ENCODE peak calls at places on chromosomes 16 and 17, in seven cellular contexts. I is pancreas; C is GM10248; Y is choroid plexus epithelial cell; X is dorsolateral prefrontal cortex; R is foreskin keratinocyte; A is CD8-positive, alpha-beta T cell. Z is an unnamed sample.

GRCh38 chr17:41728056-41728455 is 6.4 kb downstream of the HAP1 start:
- DNase-seq in I (no peak), C (no peak), Y (no peak), X (no peak), R (no peak), A (no peak), Z (no peak)

GRCh38 chr17:10025976-10026785 is 121.1 kb upstream of the RCVRN start:
- DNase-seq in I (no peak), C (no peak), Y (no peak), X (peak), R (peak), A (no peak), Z (no peak)

GRCh38 chr17:81382851-81383250 is 12.4 kb upstream of the BAHCC1 start:
- DNase-seq in I (no peak), C (no peak), Y (no peak), X (no peak), R (no peak), A (no peak), Z (no peak)

GRCh38 chr16:14289692-14290340 is 218.7 kb downstream of the MRTFB start:
- DNase-seq in I (no peak), C (no peak), Y (peak), X (no peak), R (no peak), A (no peak), Z (no peak)

GRCh38 chr16:59192551-59193199 is 458.6 kb upstream of the GOT2 start:
- DNase-seq in I (no peak), C (peak), Y (peak), X (no peak), R (no peak), A (no peak), Z (peak)

GRCh38 chr16:4924593-4925378 is 12.2 kb downstream of the PPL start:
- DNase-seq in I (peak), C (no peak), Y (no peak), X (no peak), R (peak), A (no peak), Z (no peak)

GRCh38 chr17:44348234-44348987 is 3.3 kb downstream of the GRN start:
- DNase-seq in I (no peak), C (peak), Y (peak), X (peak), R (peak), A (no peak), Z (no peak)

GRCh38 chr17:80758793-80759673 is 214.4 kb downstream of the RPTOR start:
- DNase-seq in I (no peak), C (no peak), Y (no peak), X (no peak), R (no peak), A (peak), Z (no peak)

GRCh38 chr16:88284101-88284500 is 98.7 kb upstream of the ZNF469 start:
- DNase-seq in I (no peak), C (no peak), Y (no peak), X (no peak), R (no peak), A (no peak), Z (no peak)

GRCh38 chr17:50123649-50124349 is 6.2 kb downstream of the SAMD14 start:
- DNase-seq in I (no peak), C (no peak), Y (peak), X (no peak), R (no peak), A (no peak), Z (no peak)

GRCh38 chr17:62562656-62563055 is 64.8 kb upstream of the MRC2 start:
- DNase-seq in I (no peak), C (no peak), Y (peak), X (no peak), R (peak), A (no peak), Z (no peak)

GRCh38 chr16:17155480-17155879 is 315.3 kb downstream of the XYLT1 start:
- DNase-seq in I (no peak), C (no peak), Y (no peak), X (no peak), R (no peak), A (no peak), Z (no peak)

GRCh38 chr17:57186231-57187019 is 69.9 kb upstream of the MSI2 start:
- DNase-seq in I (no peak), C (no peak), Y (no peak), X (no peak), R (no peak), A (no peak), Z (no peak)

GRCh38 chr17:57114085-57114673 is 29.1 kb downstream of the AKAP1 start:
- DNase-seq in I (peak), C (peak), Y (peak), X (no peak), R (no peak), A (peak), Z (peak)

GRCh38 chr17:74840989-74841666 is 18.6 kb downstream of the GRIN2C start:
- DNase-seq in I (no peak), C (no peak), Y (peak), X (peak), R (no peak), A (no peak), Z (no peak)

GRCh38 chr17:71208111-71208704 is 912.6 kb upstream of the SOX9 start:
- DNase-seq in I (no peak), C (no peak), Y (peak), X (no peak), R (peak), A (no peak), Z (no peak)

GRCh38 chr16:16096161-16096857 is 127.0 kb downstream of the ABCC6 start:
- DNase-seq in I (no peak), C (no peak), Y (peak), X (no peak), R (no peak), A (no peak), Z (no peak)

GRCh38 chr16:81723098-81723723 is 55.9 kb upstream of the PLCG2 start:
- DNase-seq in I (no peak), C (peak), Y (peak), X (no peak), R (peak), A (peak), Z (peak)

GRCh38 chr17:17172990-17173389 is 33.1 kb downstream of the PLD6 start:
- DNase-seq in I (no peak), C (no peak), Y (no peak), X (no peak), R (no peak), A (no peak), Z (no peak)
- TF ChIP-seq CTCF in I (no peak), C (no peak), Y (no peak), X (no peak), R (no peak), A (no peak), Z (no peak)

DNA sequence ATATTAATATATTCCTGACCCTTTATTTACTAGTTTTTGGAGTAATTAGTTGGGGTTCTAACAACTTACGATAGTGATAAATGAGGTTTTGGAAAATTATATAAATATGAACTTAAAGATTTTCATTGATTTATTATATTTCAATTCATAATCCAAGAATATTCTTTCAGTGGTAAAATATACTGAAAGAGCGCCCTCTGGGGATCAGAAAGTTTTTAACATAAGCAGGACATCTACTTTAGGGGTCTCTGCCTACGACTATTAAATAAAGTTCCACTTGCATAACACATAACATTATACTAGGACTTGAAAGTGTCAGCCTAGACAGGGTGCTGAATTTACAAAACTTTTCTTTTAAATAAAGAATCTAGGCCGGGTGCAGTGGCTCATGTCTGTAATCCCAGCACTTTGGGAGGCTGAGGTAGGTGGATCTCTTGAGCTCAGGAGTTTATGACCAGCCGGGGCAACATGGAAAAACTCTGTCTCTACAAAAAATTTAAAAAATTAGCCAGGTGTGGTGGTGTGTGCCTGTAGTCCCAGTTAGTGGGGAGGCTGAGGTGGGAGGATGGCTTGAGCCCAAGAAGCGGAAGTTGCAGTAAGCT is 15.6 kb downstream of the RFWD3 start:
- DNase-seq in I (no peak), C (no peak), Y (peak), X (no peak), R (no peak), A (no peak), Z (peak)
- TF ChIP-seq CTCF in I (peak), C (peak), Y (peak), X (peak), R (peak), A (peak), Z (peak)

GRCh38 chr16:57944961-57945739 is 25.8 kb downstream of the CNGB1 start:
- DNase-seq in I (no peak), C (no peak), Y (no peak), X (no peak), R (no peak), A (no peak), Z (no peak)

GRCh38 chr16:57948027-57948426 is 22.9 kb downstream of the CNGB1 start:
- DNase-seq in I (no peak), C (no peak), Y (no peak), X (no peak), R (no peak), A (no peak), Z (no peak)

GRCh38 chr16:57946181-57946801 is 24.6 kb downstream of the CNGB1 start:
- DNase-seq in I (no peak), C (no peak), Y (no peak), X (no peak), R (no peak), A (no peak), Z (no peak)

GRCh38 chr16:57949013-57949412 is 21.9 kb downstream of the CNGB1 start:
- DNase-seq in I (no peak), C (no peak), Y (peak), X (no peak), R (no peak), A (no peak), Z (no peak)

GRCh38 chr16:57945740-57946138 is 25.2 kb downstream of the CNGB1 start:
- DNase-seq in I (no peak), C (no peak), Y (peak), X (no peak), R (no peak), A (no peak), Z (no peak)
- TF ChIP-seq CTCF in I (no peak), C (no peak), Y (peak), X (no peak), R (peak), A (no peak), Z (no peak)

DNA sequence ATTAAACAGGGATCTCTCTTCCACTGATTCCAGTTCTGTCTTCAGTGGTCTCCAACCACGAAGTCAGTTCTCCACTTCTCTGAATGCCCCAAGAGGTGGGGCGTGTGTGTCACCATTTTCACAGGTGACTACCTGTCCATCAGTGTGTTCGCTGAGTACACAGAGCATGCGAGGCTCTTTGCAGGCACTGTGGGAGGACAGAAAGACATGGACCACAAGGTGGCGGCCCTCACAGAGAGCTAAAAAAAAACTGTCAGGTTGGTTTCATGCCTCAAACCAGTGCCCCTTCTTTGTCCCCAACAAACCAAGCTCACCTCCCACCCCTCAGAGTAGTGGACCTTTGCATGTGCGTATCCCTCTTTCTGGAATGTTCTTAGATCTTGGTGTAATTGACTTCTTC is 13.8 kb downstream of the EMP2 start:
- DNase-seq in I (no peak), C (no peak), Y (no peak), X (no peak), R (no peak), A (no peak), Z (no peak)
- TF ChIP-seq CTCF in I (no peak), C (no peak), Y (no peak), X (no peak), R (peak), A (no peak), Z (no peak)

DNA sequence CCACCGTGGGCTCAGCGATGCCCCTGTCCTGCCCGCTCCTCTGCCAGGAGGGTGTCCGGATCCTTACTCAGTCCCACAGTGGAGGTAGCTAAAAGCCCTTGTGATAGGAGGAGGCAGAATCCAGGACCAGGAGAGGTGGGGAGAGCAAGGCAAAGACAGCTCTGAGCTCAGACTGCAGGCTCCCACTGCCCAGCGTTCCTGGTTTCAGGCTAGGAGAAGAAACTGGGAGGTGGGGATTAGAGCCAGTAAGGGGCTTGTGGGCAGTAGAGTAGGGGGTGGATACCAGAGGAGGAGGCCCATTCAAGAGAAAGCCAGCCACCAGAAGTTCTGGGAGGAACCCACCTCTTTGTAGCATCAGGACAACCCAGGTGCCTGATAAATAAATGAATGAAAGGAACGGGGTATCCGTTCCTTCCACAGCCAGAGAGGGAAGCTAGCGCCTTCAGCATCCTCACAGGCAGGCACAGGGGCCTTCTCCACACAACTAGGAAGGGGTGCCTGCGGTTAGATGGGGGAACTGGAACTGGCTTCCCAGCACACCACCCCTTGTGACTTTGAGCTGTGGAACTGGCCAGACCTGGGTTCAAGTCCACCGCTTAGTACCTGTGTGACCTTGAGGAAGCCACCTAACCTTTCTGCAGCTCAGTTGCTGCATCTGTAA is 2.3 kb downstream of the IL21R start:
- DNase-seq in I (no peak), C (no peak), Y (no peak), X (no peak), R (no peak), A (no peak), Z (no peak)
- TF ChIP-seq CTCF in I (no peak), C (no peak), Y (no peak), X (no peak), R (no peak), A (no peak), Z (no peak)

GRCh38 chr16:1488619-1489018 is at the start of gene PTX4:
- DNase-seq in I (no peak), C (no peak), Y (no peak), X (no peak), R (no peak), A (no peak), Z (no peak)

GRCh38 chr16:1488054-1488601 is 616 bp downstream of the PTX4 start:
- DNase-seq in I (peak), C (no peak), Y (no peak), X (no peak), R (no peak), A (no peak), Z (no peak)

GRCh38 chr16:1487395-1488053 is 1.2 kb downstream of the PTX4 start:
- DNase-seq in I (peak), C (no peak), Y (no peak), X (no peak), R (no peak), A (no peak), Z (no peak)

GRCh38 chr16:1486551-1487390 is 2.0 kb downstream of the PTX4 start:
- DNase-seq in I (peak), C (no peak), Y (no peak), X (no peak), R (no peak), A (no peak), Z (no peak)

DNA sequence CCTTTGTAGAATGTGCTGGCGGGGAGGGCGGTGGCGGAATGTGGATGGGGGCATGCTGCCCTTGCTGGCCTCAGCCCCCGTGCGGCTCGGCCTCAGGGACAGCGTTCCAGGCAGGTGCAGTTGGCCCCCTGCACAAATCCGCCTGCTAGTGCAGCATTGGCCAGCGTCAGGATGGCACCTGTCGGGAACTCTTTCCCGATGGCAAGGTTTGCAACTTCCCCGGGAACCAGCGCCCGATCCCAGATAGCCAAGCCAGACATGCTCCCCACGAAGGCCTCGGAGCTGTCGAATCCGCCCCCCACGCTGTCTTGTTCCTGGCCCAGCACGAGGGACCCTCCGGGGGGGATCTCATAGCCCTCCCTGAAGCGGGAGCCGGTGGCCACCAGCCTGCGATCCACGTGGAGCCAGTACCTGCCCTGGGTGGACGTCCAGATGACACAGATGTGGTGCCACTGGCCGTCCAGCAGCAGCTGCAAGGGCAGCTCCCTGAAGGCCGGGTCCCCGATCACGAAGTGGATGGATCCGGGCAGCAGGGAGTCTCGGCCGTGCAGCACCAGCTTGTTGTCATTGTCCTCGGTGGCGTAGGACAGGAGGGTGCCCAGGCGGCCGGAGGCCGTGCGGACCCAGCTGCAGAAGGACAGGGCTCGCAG is 2.8 kb downstream of the PTX4 start:
- DNase-seq in I (peak), C (no peak), Y (no peak), X (no peak), R (no peak), A (no peak), Z (no peak)
- TF ChIP-seq CTCF in I (no peak), C (no peak), Y (no peak), X (no peak), R (no peak), A (no peak), Z (no peak)

GRCh38 chr16:85562102-85562786 is 50.9 kb upstream of the GSE1 start:
- DNase-seq in I (no peak), C (no peak), Y (no peak), X (no peak), R (no peak), A (no peak), Z (no peak)

GRCh38 chr16:85563031-85563430 is 50.1 kb upstream of the GSE1 start:
- DNase-seq in I (no peak), C (no peak), Y (no peak), X (no peak), R (no peak), A (no peak), Z (no peak)

GRCh38 chr16:85565340-85565739 is 47.8 kb upstream of the GSE1 start:
- DNase-seq in I (no peak), C (no peak), Y (no peak), X (no peak), R (no peak), A (no peak), Z (no peak)

GRCh38 chr16:85564277-85565051 is 48.7 kb upstream of the GSE1 start:
- DNase-seq in I (no peak), C (no peak), Y (no peak), X (no peak), R (no peak), A (no peak), Z (no peak)

GRCh38 chr16:85563515-85564276 is 49.4 kb upstream of the GSE1 start:
- DNase-seq in I (no peak), C (no peak), Y (peak), X (no peak), R (no peak), A (no peak), Z (no peak)
- TF ChIP-seq CTCF in I (no peak), C (no peak), Y (peak), X (peak), R (no peak), A (no peak), Z (no peak)

GRCh38 chr16:68093816-68094613 is 8.8 kb downstream of the NFATC3 start:
- DNase-seq in I (no peak), C (no peak), Y (peak), X (no peak), R (peak), A (no peak), Z (no peak)
- TF ChIP-seq CTCF in I (no peak), C (peak), Y (peak), X (peak), R (peak), A (peak), Z (peak)

GRCh38 chr16:27222499-27223225 is 19.3 kb downstream of the KDM8 start:
- DNase-seq in I (peak), C (no peak), Y (peak), X (no peak), R (no peak), A (no peak), Z (no peak)

GRCh38 chr16:27223226-27223610 is 19.9 kb downstream of the KDM8 start:
- DNase-seq in I (no peak), C (no peak), Y (no peak), X (no peak), R (no peak), A (no peak), Z (no peak)

GRCh38 chr16:27224741-27225300 is 21.5 kb downstream of the KDM8 start:
- DNase-seq in I (peak), C (no peak), Y (no peak), X (no peak), R (no peak), A (no peak), Z (no peak)

GRCh38 chr16:27224271-27224737 is 21.0 kb downstream of the KDM8 start:
- DNase-seq in I (peak), C (no peak), Y (no peak), X (no peak), R (no peak), A (no peak), Z (no peak)

GRCh38 chr16:27223701-27224100 is 20.4 kb downstream of the KDM8 start:
- DNase-seq in I (no peak), C (no peak), Y (no peak), X (no peak), R (no peak), A (no peak), Z (no peak)
- TF ChIP-seq CTCF in I (no peak), C (no peak), Y (no peak), X (no peak), R (no peak), A (no peak), Z (no peak)

Z was measured in neural crest cell.